ENCODE peak calls at places on chromosomes 2 and 18, in nine cellular contexts. N is non-pigmented ciliary epithelial cell; Y is substantia nigra; X is EH; W is upper lobe of right lung; T is activated naive CD8-positive, alpha-beta T cell treated with anti-CD3 and anti-CD28 coated beads, Interleukin-2, amount 10 ng/mL, durations not matched to agents 7 days and 5 days; R is T-helper 1 cell; C is nucleus accumbens; P is fibroblast of lung. G is an unnamed sample.

GRCh38 chr2:10983711-10984110 is 72.0 kb downstream of the KCNF1 start:
- DNase-seq in T (no peak), N (no peak), C (no peak), R (no peak), W (no peak), X (no peak), Y (no peak), P (no peak), G (no peak)

GRCh38 chr18:43001821-43002220 is 113.7 kb downstream of the RIT2 start:
- DNase-seq in T (no peak), R (no peak), N (no peak), Y (no peak), P (peak; percentile 13), C (no peak), X (no peak), W (no peak), G (no peak)

GRCh38 chr2:152759290-152760072 is 41.1 kb downstream of the ARL6IP6 start:
- DNase-seq in P (no peak), Y (no peak), X (no peak), W (no peak), T (no peak), N (no peak), R (no peak), C (no peak), G (no peak)

GRCh38 chr18:46261799-46262198 is 157.6 kb downstream of the HAUS1 start:
- DNase-seq in N (no peak), W (no peak), X (peak; percentile 49), R (no peak), T (no peak), Y (no peak), C (no peak), P (no peak), G (no peak)

GRCh38 chr2:109208071-109208950 is 79.3 kb downstream of the SH3RF3 start:
- DNase-seq in N (no peak), X (peak; percentile 78), P (peak; percentile 37), Y (no peak), T (no peak), W (no peak), C (no peak), R (no peak), G (no peak)

GRCh38 chr18:7174359-7175107 is 56.4 kb upstream of the LRRC30 start:
- DNase-seq in T (no peak), Y (peak; percentile 7), R (no peak), P (no peak), C (no peak), N (no peak), X (peak; percentile 47), W (no peak), G (peak; percentile 22)

GRCh38 chr2:102748107-102748506 is 13.7 kb upstream of the TMEM182 start:
- DNase-seq in R (no peak), X (no peak), Y (no peak), P (no peak), W (no peak), C (no peak), T (no peak), N (no peak), G (no peak)

GRCh38 chr2:234341332-234341985 is 155.4 kb downstream of the ARL4C start:
- DNase-seq in C (no peak), Y (no peak), P (no peak), R (no peak), N (no peak), X (peak; percentile 91), T (no peak), W (no peak), G (peak; percentile 24)

GRCh38 chr2:42100696-42101585 is 53.1 kb downstream of the PKDCC start:
- DNase-seq in N (peak; percentile 34), T (peak; percentile 75), Y (no peak), W (peak; percentile 85), X (peak; percentile 87), C (no peak), P (peak; percentile 47), R (peak; percentile 67), G (peak; percentile 84)

G was measured in adipocyte.